ENCODE peak calls at places on chromosomes 5 and 9, in ten cellular contexts. C is spleen, I is fibroblast of pulmonary artery, O is Peyer's patch, X is Panc1, L is adipocyte, T is tibial nerve, U is breast epithelium, Y is choroid plexus epithelial cell, Z is sigmoid colon. K is an unnamed sample.

GRCh38 chr9:96015876-96016686 is 140.6 kb downstream of the ERCC6L2 start:
- DNase-seq in T (no peak), L (no peak), I (no peak), Y (no peak), X (no peak), U (no peak), C (no peak), Z (no peak), O (no peak), K (peak)

GRCh38 chr5:72138943-72139467 is 31.7 kb downstream of the MAP1B start:
- DNase-seq in Y (peak), C (no peak), O (no peak), I (peak), X (no peak), Z (no peak), L (peak), T (no peak), U (no peak), K (peak)

GRCh38 chr5:128426090-128426534 is 111.9 kb downstream of the FBN2 start:
- DNase-seq in X (no peak), L (no peak), Y (peak), U (no peak), O (no peak), I (no peak), C (no peak), T (no peak), Z (no peak), K (peak)

GRCh38 chr9:12794024-12794799 is 19.4 kb downstream of the LURAP1L start:
- DNase-seq in T (no peak), C (no peak), U (no peak), L (peak), X (no peak), I (peak), O (no peak), Y (peak), Z (no peak), K (no peak)

GRCh38 chr9:130765135-130766030 is 69.7 kb upstream of the ABL1 start:
- DNase-seq in T (no peak), X (no peak), Y (no peak), C (no peak), U (no peak), I (peak), Z (no peak), L (peak), O (no peak), K (no peak)

GRCh38 chr5:125928663-125929062 is 494.5 kb upstream of the GRAMD2B start:
- DNase-seq in X (no peak), Z (no peak), L (no peak), Y (no peak), I (peak), O (no peak), C (no peak), U (no peak), T (no peak), K (no peak)

GRCh38 chr5:58542709-58543108 is 40.2 kb upstream of the RAB3C start:
- DNase-seq in I (no peak), Y (no peak), U (no peak), Z (no peak), O (no peak), X (no peak), L (no peak), T (no peak), C (no peak), K (no peak)

GRCh38 chr5:126369995-126370731 is 53.0 kb upstream of the GRAMD2B start:
- DNase-seq in U (no peak), L (peak), I (peak), O (peak), C (no peak), Z (no peak), X (no peak), Y (peak), T (no peak), K (no peak)

GRCh38 chr5:149310947-149311675 is 34.2 kb upstream of the GRPEL2 start:
- DNase-seq in Y (peak), C (no peak), T (no peak), Z (no peak), X (no peak), O (no peak), U (no peak), L (peak), I (peak), K (no peak)

GRCh38 chr5:73314395-73315195 is 134.0 kb downstream of the FOXD1 start:
- DNase-seq in C (no peak), Y (peak), X (no peak), T (no peak), O (no peak), Z (no peak), I (no peak), U (no peak), L (no peak), K (no peak)

GRCh38 chr5:74616236-74617146 is 24.0 kb downstream of the ENC1 start:
- DNase-seq in Y (no peak), U (no peak), L (no peak), C (no peak), O (no peak), Z (no peak), I (peak), X (no peak), T (no peak), K (no peak)

GRCh38 chr5:128538249-128539037 is 398 bp upstream of the FBN2 start:
- DNase-seq in L (peak), I (peak), U (no peak), T (peak), X (no peak), C (peak), Y (peak), Z (peak), O (peak), K (peak)

GRCh38 chr9:136618578-136619547 is 43.9 kb upstream of the EGFL7 start:
- DNase-seq in I (no peak), Y (no peak), T (no peak), C (peak), L (no peak), Z (no peak), X (no peak), O (no peak), U (no peak), K (no peak)

DNA sequence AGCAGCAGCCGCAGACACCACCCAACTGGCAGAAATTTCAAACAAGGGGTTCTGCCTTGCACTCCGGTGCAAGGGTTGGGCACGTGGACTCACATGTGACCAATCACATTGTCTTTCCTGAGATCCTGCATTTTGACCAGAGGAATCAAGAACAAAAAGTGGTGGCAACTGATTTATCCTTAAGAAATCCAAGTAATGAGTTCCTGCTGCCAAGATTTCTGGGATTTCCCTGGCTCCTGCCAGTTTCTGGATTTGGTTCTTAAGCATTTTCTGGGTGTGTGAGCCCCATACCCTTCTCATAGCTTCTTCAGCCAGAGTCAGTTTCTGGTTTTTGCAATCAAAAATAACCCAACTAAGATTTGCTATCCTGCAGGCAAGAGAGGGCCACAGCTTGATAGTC is 17.5 kb upstream of the KCNIP1 start:
- DNase-seq in X (no peak), T (no peak), U (no peak), Z (no peak), Y (no peak), C (no peak), L (no peak), I (no peak), O (no peak), K (no peak)
- H3K4me3 ChIP-seq in X (no peak), T (no peak), U (no peak), Z (no peak), Y (no peak), C (no peak), L (no peak), I (no peak), O (no peak), K (no peak)

GRCh38 chr5:31853398-31854135 is 214.6 kb downstream of the PDZD2 start:
- DNase-seq in X (no peak), U (no peak), O (no peak), I (no peak), Y (no peak), T (no peak), Z (no peak), C (no peak), L (no peak), K (peak)

GRCh38 chr5:31859096-31859495 is 220.2 kb downstream of the PDZD2 start:
- DNase-seq in I (no peak), U (no peak), T (no peak), Y (no peak), C (no peak), X (no peak), Z (no peak), L (no peak), O (no peak), K (no peak)

GRCh38 chr5:31854625-31855526 is 215.9 kb downstream of the PDZD2 start:
- DNase-seq in Z (peak), L (peak), I (peak), C (no peak), X (no peak), O (peak), Y (peak), T (peak), U (peak), K (no peak)

GRCh38 chr5:31854181-31854624 is 215.3 kb downstream of the PDZD2 start:
- DNase-seq in Y (peak), C (no peak), T (no peak), X (no peak), O (no peak), L (peak), U (no peak), Z (peak), I (peak), K (peak)

GRCh38 chr5:31855527-31855862 is 216.6 kb downstream of the PDZD2 start:
- DNase-seq in L (peak), U (no peak), T (no peak), C (no peak), Y (no peak), X (no peak), Z (no peak), O (no peak), I (no peak), K (no peak)
- H3K4me3 ChIP-seq in L (peak), U (peak), T (peak), C (peak), Y (peak), X (peak), Z (peak), O (peak), I (peak), K (peak)

GRCh38 chr5:177508837-177509236 is 789 bp downstream of the DOK3 start:
- DNase-seq in L (no peak), T (no peak), X (no peak), C (peak), Z (no peak), O (no peak), I (no peak), Y (no peak), U (no peak), K (no peak)
- H3K4me3 ChIP-seq in L (no peak), T (peak), X (no peak), C (peak), Z (peak), O (peak), I (no peak), Y (no peak), U (peak), K (no peak)

GRCh38 chr9:99162759-99163364 is 57.9 kb downstream of the TGFBR1 start:
- DNase-seq in X (no peak), T (no peak), Y (peak), I (peak), U (no peak), L (peak), O (no peak), C (no peak), Z (no peak), K (peak)
- H3K4me3 ChIP-seq in X (no peak), T (no peak), Y (no peak), I (no peak), U (no peak), L (peak), O (no peak), C (no peak), Z (no peak), K (no peak)